ENCODE peak calls at places on chromosome 4, in five cellular contexts. O is heart right ventricle, P is activated B cell treated with CpG ODN at 0.5 μM for 24 hours, V is endothelial cell, M is dorsolateral prefrontal cortex. K is an unnamed sample.

GRCh38 chr4:134546279-134546678 is 344.7 kb upstream of the PABPC4L start:
- DNase-seq in V (no peak), M (no peak), P (no peak), O (no peak), K (no peak)

GRCh38 chr4:122203407-122203806 is 51.3 kb downstream of the BLTP1 start:
- DNase-seq in P (no peak), V (no peak), O (no peak), M (no peak), K (no peak)

GRCh38 chr4:78650106-78651021 is 98.8 kb downstream of the ANXA3 start:
- DNase-seq in V (no peak), M (no peak), O (no peak), P (no peak), K (no peak)

GRCh38 chr4:2339458-2340271 is 77.8 kb upstream of the MXD4 start:
- DNase-seq in V (peak), M (no peak), P (no peak), O (no peak), K (peak)

GRCh38 chr4:38050560-38051350 is 90.6 kb downstream of the PTTG2 start:
- DNase-seq in V (no peak), O (no peak), M (no peak), P (no peak), K (no peak)

GRCh38 chr4:22987861-22988260 is 295.1 kb downstream of the GBA3 start:
- DNase-seq in O (no peak), M (peak), P (no peak), V (no peak), K (no peak)

GRCh38 chr4:19739101-19739651 is 512.5 kb upstream of the SLIT2 start:
- DNase-seq in V (no peak), M (no peak), O (no peak), P (no peak), K (no peak)

GRCh38 chr4:56821394-56822263 is at the start of gene SPINK2:
- DNase-seq in M (no peak), V (peak), P (peak), O (peak), K (peak)

GRCh38 chr4:114563536-114564315 is 34.9 kb upstream of the UGT8 start:
- DNase-seq in M (no peak), O (no peak), V (no peak), P (no peak), K (no peak)

GRCh38 chr4:184398741-184399504 is 75.4 kb downstream of the IRF2 start:
- DNase-seq in M (no peak), V (no peak), P (no peak), O (no peak), K (no peak)

GRCh38 chr4:70364002-70364401 is 3.4 kb downstream of the SMR3A start:
- DNase-seq in O (no peak), M (no peak), P (no peak), V (no peak), K (no peak)

GRCh38 chr4:100591156-100591876 is 73.5 kb upstream of the EMCN start:
- DNase-seq in P (no peak), V (no peak), O (peak), M (no peak), K (no peak)

GRCh38 chr4:138488527-138488926 is 246.4 kb upstream of the SLC7A11 start:
- DNase-seq in V (no peak), M (no peak), O (no peak), P (no peak), K (no peak)

GRCh38 chr4:1565598-1566295 is 118.4 kb downstream of the FAM53A start:
- DNase-seq in V (no peak), P (no peak), M (no peak), O (peak), K (no peak)

GRCh38 chr4:147994076-147994475 is 262.2 kb downstream of the ARHGAP10 start:
- DNase-seq in O (no peak), V (no peak), M (no peak), P (no peak), K (no peak)

GRCh38 chr4:7255488-7255881 is 63.1 kb downstream of the SORCS2 start:
- DNase-seq in P (no peak), O (no peak), M (no peak), V (no peak), K (no peak)

GRCh38 chr4:37666625-37667071 is 19.5 kb downstream of the RELL1 start:
- DNase-seq in P (no peak), V (peak), O (no peak), M (no peak), K (no peak)

GRCh38 chr4:129167640-129168260 is 71.8 kb downstream of the C4orf33 start:
- DNase-seq in M (no peak), V (peak), O (no peak), P (no peak), K (no peak)

GRCh38 chr4:113584407-113585150 is 177.0 kb downstream of the CAMK2D start:
- DNase-seq in P (no peak), V (no peak), M (no peak), O (no peak), K (no peak)

GRCh38 chr4:25437951-25438350 is 60.9 kb downstream of the ANAPC4 start:
- DNase-seq in O (no peak), M (no peak), P (no peak), V (no peak), K (no peak)

GRCh38 chr4:103303011-103303410 is 104.9 kb upstream of the CENPE start:
- DNase-seq in M (no peak), V (no peak), P (no peak), O (no peak), K (no peak)

GRCh38 chr4:176031927-176032326 is 33.7 kb upstream of the WDR17 start:
- DNase-seq in M (no peak), P (no peak), V (no peak), O (no peak), K (no peak)

GRCh38 chr4:55791666-55792065 is 27.9 kb upstream of the EXOC1L start:
- DNase-seq in P (no peak), M (no peak), O (no peak), V (no peak), K (no peak)

GRCh38 chr4:151184523-151185458 is 85.4 kb downstream of the RPS3A start:
- DNase-seq in P (no peak), O (no peak), V (no peak), M (no peak), K (no peak)

GRCh38 chr4:108030332-108030731 is 40.6 kb downstream of the HADH start:
- DNase-seq in V (peak), P (no peak), M (no peak), O (no peak), K (peak)

GRCh38 chr4:176953021-176953420 is 160.3 kb upstream of the VEGFC start:
- DNase-seq in M (no peak), O (no peak), P (no peak), V (no peak), K (no peak)

GRCh38 chr4:146638801-146639351 is at the start of gene POU4F2:
- DNase-seq in M (no peak), P (no peak), V (peak), O (no peak), K (peak)

GRCh38 chr4:38237139-38237538 is 276.9 kb downstream of the PTTG2 start:
- DNase-seq in V (no peak), O (no peak), P (no peak), M (no peak), K (no peak)

GRCh38 chr4:140884431-140885058 is 128.4 kb upstream of the TBC1D9 start:
- DNase-seq in V (peak), M (no peak), P (no peak), O (no peak), K (no peak)

GRCh38 chr4:125283702-125284279 is 31.0 kb upstream of the FAT4 start:
- DNase-seq in O (no peak), P (no peak), V (no peak), M (no peak), K (no peak)

GRCh38 chr4:173334891-173335754 is 965 bp upstream of the HMGB2 start:
- DNase-seq in V (peak), M (no peak), P (no peak), O (peak), K (peak)

GRCh38 chr4:68175562-68176155 is 46.0 kb upstream of the TMPRSS11F start:
- DNase-seq in P (no peak), M (no peak), V (peak), O (no peak), K (no peak)

GRCh38 chr4:153082322-153083301 is 121.6 kb upstream of the TRIM2 start:
- DNase-seq in O (no peak), M (no peak), V (no peak), P (no peak), K (no peak)

GRCh38 chr4:61462451-61463326 is 262.6 kb downstream of the ADGRL3 start:
- DNase-seq in M (no peak), V (no peak), P (no peak), O (no peak), K (no peak)

GRCh38 chr4:28149762-28150161 is 1289.1 kb downstream of the STIM2 start:
- DNase-seq in O (no peak), M (no peak), P (no peak), V (no peak), K (no peak)

GRCh38 chr4:139641218-139641617 is 24.4 kb upstream of the MGST2 start:
- DNase-seq in P (no peak), M (no peak), O (no peak), V (no peak), K (no peak)

GRCh38 chr4:30600246-30600645 is 119.9 kb upstream of the PCDH7 start:
- DNase-seq in M (no peak), O (no peak), V (no peak), P (no peak), K (no peak)

GRCh38 chr4:118905546-118905945 is 16.9 kb downstream of the SYNPO2 start:
- DNase-seq in O (no peak), P (no peak), M (no peak), V (peak), K (no peak)

GRCh38 chr4:7325541-7325940 is 109.2 kb downstream of the PSAPL1 start:
- DNase-seq in M (peak), P (no peak), O (no peak), V (no peak), K (no peak)

GRCh38 chr4:96972920-96973319 is 1133.0 kb downstream of the PDHA2 start:
- DNase-seq in O (no peak), M (no peak), P (no peak), V (no peak), K (no peak)

GRCh38 chr4:96969456-96969855 is 1129.6 kb downstream of the PDHA2 start:
- DNase-seq in P (no peak), M (no peak), V (no peak), O (no peak), K (no peak)

GRCh38 chr4:96974295-96974694 is 1134.4 kb downstream of the PDHA2 start:
- DNase-seq in P (no peak), O (no peak), M (no peak), V (no peak), K (no peak)
- TF ChIP-seq CTCF in P (no peak), O (peak), M (no peak), V (no peak), K (no peak)

GRCh38 chr4:47483722-47484121 is 1.4 kb upstream of the ATP10D start:
- DNase-seq in P (no peak), M (no peak), O (no peak), V (no peak), K (no peak)
- TF ChIP-seq CTCF in P (no peak), M (no peak), O (no peak), V (no peak), K (no peak)

DNA sequence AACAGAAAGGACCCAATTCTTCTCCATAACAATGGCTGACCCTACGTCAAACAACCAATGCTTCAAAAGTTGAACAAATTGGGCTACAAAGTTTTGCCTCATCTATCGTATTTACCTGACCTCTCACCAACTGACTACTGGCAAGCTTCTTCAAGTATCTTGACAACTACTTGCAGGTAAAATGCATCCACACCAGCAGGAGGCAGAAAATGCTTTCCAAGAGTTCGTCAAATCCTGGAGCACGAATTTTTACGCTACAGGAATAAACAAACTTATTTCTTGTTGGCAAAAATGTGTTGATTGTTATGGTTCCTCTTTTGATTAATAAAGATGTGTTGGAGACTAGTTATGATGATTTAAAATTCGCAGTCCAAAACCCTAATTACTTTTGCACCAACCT is 6.7 kb upstream of the GAB1 start:
- DNase-seq in M (no peak), P (no peak), O (no peak), V (no peak), K (no peak)
- TF ChIP-seq CTCF in M (no peak), P (no peak), O (no peak), V (peak), K (no peak)

GRCh38 chr4:36269116-36269515 is 12.3 kb upstream of the DTHD1 start:
- DNase-seq in M (no peak), P (no peak), V (peak), O (no peak), K (no peak)
- TF ChIP-seq CTCF in M (no peak), P (no peak), V (no peak), O (no peak), K (no peak)

DNA sequence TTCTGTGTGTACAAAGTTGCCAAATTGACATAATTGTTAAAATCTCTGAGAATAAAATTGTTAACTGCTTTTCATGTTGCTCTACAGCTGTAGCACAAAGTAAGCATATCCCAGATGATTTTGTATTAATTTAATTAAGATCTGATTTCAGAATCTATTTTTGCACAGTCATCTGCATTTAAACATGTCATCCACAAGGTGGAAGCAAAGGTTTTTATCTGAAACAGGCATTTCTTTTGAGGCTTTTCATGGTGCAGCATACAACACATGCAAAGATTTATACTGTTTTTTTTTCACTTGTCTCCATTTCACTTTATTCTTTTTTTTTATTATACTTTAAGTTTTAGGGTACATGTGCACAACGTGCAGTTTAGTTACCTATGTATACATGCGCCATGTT is 51.2 kb downstream of the GC start:
- DNase-seq in V (no peak), P (no peak), O (no peak), M (no peak), K (no peak)
- TF ChIP-seq CTCF in V (peak), P (no peak), O (peak), M (peak), K (peak)

DNA sequence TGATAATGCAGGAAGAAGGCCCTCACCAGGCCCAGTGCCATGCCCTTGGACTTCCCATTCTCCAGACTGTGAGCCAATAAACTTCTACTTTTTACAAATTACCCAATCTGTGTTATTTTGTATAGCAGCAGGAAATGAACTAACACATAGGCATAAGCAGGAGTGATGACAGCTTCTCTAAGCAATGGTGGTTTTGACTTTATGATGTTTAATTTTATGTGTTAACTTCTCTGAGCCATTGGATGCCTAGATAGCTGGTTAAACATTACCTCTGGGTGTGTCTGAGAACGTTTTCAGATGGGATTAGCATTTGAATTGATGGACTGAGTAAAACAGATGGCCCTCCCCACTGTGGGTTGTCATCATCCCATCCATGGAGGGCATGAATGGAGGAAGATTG is 13.8 kb upstream of the PDLIM3 start:
- DNase-seq in V (no peak), P (no peak), M (no peak), O (no peak), K (no peak)
- TF ChIP-seq CTCF in V (no peak), P (no peak), M (no peak), O (no peak), K (no peak)

GRCh38 chr4:41236508-41236907 is 20.2 kb upstream of the UCHL1 start:
- DNase-seq in P (no peak), M (no peak), O (no peak), V (no peak), K (no peak)

GRCh38 chr4:41236046-41236445 is 20.7 kb upstream of the UCHL1 start:
- DNase-seq in O (no peak), P (no peak), V (no peak), M (no peak), K (no peak)

GRCh38 chr4:41234424-41234823 is 20.1 kb upstream of the APBB2 start:
- DNase-seq in V (no peak), O (no peak), M (no peak), P (no peak), K (no peak)

DNA sequence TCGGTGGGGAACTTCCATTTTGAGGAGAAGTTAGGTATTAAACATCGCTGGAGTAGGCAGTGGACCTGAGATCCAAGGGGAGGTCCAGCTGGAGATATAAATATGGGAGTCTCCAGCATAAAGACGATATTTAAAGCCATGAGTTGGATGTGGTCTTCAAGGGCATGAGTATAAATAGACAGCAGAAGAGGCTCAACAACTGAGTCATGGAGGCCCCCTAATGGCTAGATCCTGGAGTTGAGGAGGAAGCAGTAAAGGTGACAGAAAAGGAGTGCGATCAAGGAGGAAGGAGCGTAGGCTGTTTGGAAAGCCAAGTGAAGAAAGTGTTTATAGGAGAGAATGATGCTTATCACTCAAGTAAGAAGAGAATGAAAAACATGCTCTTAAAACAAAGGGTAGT is 18.1 kb upstream of the APBB2 start:
- DNase-seq in M (no peak), V (no peak), P (no peak), O (no peak), K (no peak)
- TF ChIP-seq CTCF in M (no peak), V (no peak), P (no peak), O (no peak), K (no peak)

GRCh38 chr4:112266823-112267222 is 18.9 kb downstream of the TIFA start:
- DNase-seq in O (no peak), M (no peak), V (no peak), P (no peak), K (no peak)
- TF ChIP-seq CTCF in O (peak), M (peak), V (peak), P (no peak), K (no peak)

GRCh38 chr4:77434299-77435092 is 171.1 kb upstream of the CXCL13 start:
- DNase-seq in P (no peak), V (no peak), O (peak), M (no peak), K (no peak)

GRCh38 chr4:77433102-77433733 is 172.4 kb upstream of the CXCL13 start:
- DNase-seq in M (no peak), P (no peak), O (no peak), V (peak), K (no peak)

GRCh38 chr4:77432702-77433101 is 172.9 kb upstream of the CXCL13 start:
- DNase-seq in P (no peak), V (no peak), O (no peak), M (no peak), K (no peak)

GRCh38 chr4:77430847-77431246 is 174.8 kb upstream of the CXCL13 start:
- DNase-seq in V (no peak), O (no peak), P (no peak), M (no peak), K (no peak)
- TF ChIP-seq CTCF in V (no peak), O (no peak), P (no peak), M (no peak), K (no peak)

K was measured in mesothelial cell of epicardium.